ENCODE peak calls at places on chromosomes 1 and 21, in six cellular contexts. One of them, this sample, is unnamed.

GRCh38 chr1:84412316-84412942 is 14.1 kb downstream of the DNASE2B start:
- DNase-seq in esophagus squamous epithelium: no peak
- DNase-seq in prostate gland: no peak
- DNase-seq in AG04449: peak; percentile 14
- DNase-seq in mammary epithelial cell: no peak
- DNase-seq in stomach: no peak
- DNase-seq in this sample: peak; percentile 87

GRCh38 chr1:231965615-231966014 is 339.0 kb downstream of the DISC1 start:
- DNase-seq in esophagus squamous epithelium: no peak
- DNase-seq in prostate gland: no peak
- DNase-seq in AG04449: no peak
- DNase-seq in mammary epithelial cell: no peak
- DNase-seq in stomach: no peak
- DNase-seq in this sample: no peak

GRCh38 chr1:18886003-18886335 is 16.4 kb downstream of the ALDH4A1 start:
- DNase-seq in esophagus squamous epithelium: no peak
- DNase-seq in prostate gland: no peak
- DNase-seq in AG04449: no peak
- DNase-seq in mammary epithelial cell: peak; percentile 83
- DNase-seq in stomach: no peak
- DNase-seq in this sample: peak; percentile 72

GRCh38 chr1:228281631-228282328 is 73.9 kb downstream of the OBSCN start:
- DNase-seq in esophagus squamous epithelium: no peak
- DNase-seq in prostate gland: no peak
- DNase-seq in AG04449: no peak
- DNase-seq in mammary epithelial cell: no peak
- DNase-seq in stomach: peak; percentile 23
- DNase-seq in this sample: no peak

GRCh38 chr1:205301220-205301821 is 20.2 kb downstream of the NUAK2 start:
- DNase-seq in esophagus squamous epithelium: no peak
- DNase-seq in prostate gland: peak; percentile 42
- DNase-seq in AG04449: peak; percentile 92
- DNase-seq in mammary epithelial cell: peak; percentile 81
- DNase-seq in stomach: peak; percentile 87
- DNase-seq in this sample: peak; percentile 96

GRCh38 chr21:36695671-36696389 is 3.1 kb upstream of the SIM2 start:
- DNase-seq in esophagus squamous epithelium: no peak
- DNase-seq in prostate gland: no peak
- DNase-seq in AG04449: no peak
- DNase-seq in mammary epithelial cell: no peak
- DNase-seq in stomach: no peak
- DNase-seq in this sample: no peak

GRCh38 chr1:157390646-157391045 is 161.7 kb downstream of the FCRL5 start:
- DNase-seq in esophagus squamous epithelium: no peak
- DNase-seq in prostate gland: no peak
- DNase-seq in AG04449: peak; percentile 38
- DNase-seq in mammary epithelial cell: peak; percentile 60
- DNase-seq in stomach: no peak
- DNase-seq in this sample: peak; percentile 61

GRCh38 chr1:224333939-224334701 is 4.1 kb upstream of the NVL start:
- DNase-seq in esophagus squamous epithelium: no peak
- DNase-seq in prostate gland: no peak
- DNase-seq in AG04449: no peak
- DNase-seq in mammary epithelial cell: peak; percentile 37
- DNase-seq in stomach: no peak
- DNase-seq in this sample: peak; percentile 13

GRCh38 chr1:148357037-148357436 is 126.1 kb downstream of the PPIAL4G start:
- DNase-seq in esophagus squamous epithelium: no peak
- DNase-seq in prostate gland: no peak
- DNase-seq in AG04449: no peak
- DNase-seq in mammary epithelial cell: no peak
- DNase-seq in stomach: no peak
- DNase-seq in this sample: no peak

GRCh38 chr1:221741364-221741970 is 422 bp downstream of the DUSP10 start:
- DNase-seq in esophagus squamous epithelium: no peak
- DNase-seq in prostate gland: no peak
- DNase-seq in AG04449: no peak
- DNase-seq in mammary epithelial cell: no peak
- DNase-seq in stomach: no peak
- DNase-seq in this sample: no peak

GRCh38 chr21:41953831-41954653 is at the start of gene C2CD2:
- DNase-seq in esophagus squamous epithelium: no peak
- DNase-seq in prostate gland: no peak
- DNase-seq in AG04449: no peak
- DNase-seq in mammary epithelial cell: peak; percentile 50
- DNase-seq in stomach: peak; percentile 72
- DNase-seq in this sample: peak; percentile 59

GRCh38 chr1:60145746-60146145 is 72.2 kb upstream of the C1orf87 start:
- DNase-seq in esophagus squamous epithelium: no peak
- DNase-seq in prostate gland: no peak
- DNase-seq in AG04449: no peak
- DNase-seq in mammary epithelial cell: no peak
- DNase-seq in stomach: no peak
- DNase-seq in this sample: no peak

GRCh38 chr1:26677306-26678115 is 18.3 kb upstream of the ARID1A start:
- DNase-seq in esophagus squamous epithelium: no peak
- DNase-seq in prostate gland: peak; percentile 92
- DNase-seq in AG04449: no peak
- DNase-seq in mammary epithelial cell: peak; percentile 91
- DNase-seq in stomach: peak; percentile 94
- DNase-seq in this sample: peak; percentile 76

GRCh38 chr1:40092811-40093617 is 4.0 kb downstream of the PPT1 start:
- DNase-seq in esophagus squamous epithelium: no peak
- DNase-seq in prostate gland: no peak
- DNase-seq in AG04449: no peak
- DNase-seq in mammary epithelial cell: no peak
- DNase-seq in stomach: no peak
- DNase-seq in this sample: peak; percentile 3

GRCh38 chr1:40092241-40092640 is 4.8 kb downstream of the PPT1 start:
- DNase-seq in esophagus squamous epithelium: no peak
- DNase-seq in prostate gland: no peak
- DNase-seq in AG04449: no peak
- DNase-seq in mammary epithelial cell: no peak
- DNase-seq in stomach: no peak
- DNase-seq in this sample: no peak

GRCh38 chr1:40094481-40095110 is 2.5 kb downstream of the PPT1 start:
- DNase-seq in esophagus squamous epithelium: no peak
- DNase-seq in prostate gland: no peak
- DNase-seq in AG04449: no peak
- DNase-seq in mammary epithelial cell: no peak
- DNase-seq in stomach: no peak
- DNase-seq in this sample: no peak

GRCh38 chr1:40096646-40096976 is 441 bp downstream of the PPT1 start:
- DNase-seq in esophagus squamous epithelium: no peak
- DNase-seq in prostate gland: no peak
- DNase-seq in AG04449: no peak
- DNase-seq in mammary epithelial cell: no peak
- DNase-seq in stomach: no peak
- DNase-seq in this sample: no peak

GRCh38 chr1:40096977-40097782 is at the start of gene PPT1:
- DNase-seq in esophagus squamous epithelium: no peak
- DNase-seq in prostate gland: peak; percentile 75
- DNase-seq in AG04449: no peak
- DNase-seq in mammary epithelial cell: peak; percentile 71
- DNase-seq in stomach: peak; percentile 79
- DNase-seq in this sample: peak; percentile 71
- TF ChIP-seq CTCF in esophagus squamous epithelium: no peak
- TF ChIP-seq CTCF in prostate gland: peak; percentile 27
- TF ChIP-seq CTCF in AG04449: peak; percentile 17
- TF ChIP-seq CTCF in mammary epithelial cell: no peak
- TF ChIP-seq CTCF in stomach: no peak
- TF ChIP-seq CTCF in this sample: peak; percentile 19

GRCh38 chr1:31412205-31412604 is 808 bp upstream of the SERINC2 start:
- DNase-seq in esophagus squamous epithelium: no peak
- DNase-seq in prostate gland: no peak
- DNase-seq in AG04449: no peak
- DNase-seq in mammary epithelial cell: no peak
- DNase-seq in stomach: no peak
- DNase-seq in this sample: no peak
- H3K4me3 ChIP-seq in esophagus squamous epithelium: no peak overlapping the region
- H3K4me3 ChIP-seq in prostate gland: no peak overlapping the region
- H3K4me3 ChIP-seq in AG04449: no peak overlapping the region
- H3K4me3 ChIP-seq in mammary epithelial cell: no peak overlapping the region
- H3K4me3 ChIP-seq in stomach: no peak overlapping the region
- H3K4me3 ChIP-seq in this sample: no peak overlapping the region

GRCh38 chr1:29704430-29704829 is 468.1 kb downstream of the PTPRU start:
- DNase-seq in esophagus squamous epithelium: no peak
- DNase-seq in prostate gland: no peak
- DNase-seq in AG04449: no peak
- DNase-seq in mammary epithelial cell: no peak
- DNase-seq in stomach: no peak
- DNase-seq in this sample: no peak

GRCh38 chr1:29708381-29708780 is 472.1 kb downstream of the PTPRU start:
- DNase-seq in esophagus squamous epithelium: no peak
- DNase-seq in prostate gland: no peak
- DNase-seq in AG04449: no peak
- DNase-seq in mammary epithelial cell: no peak
- DNase-seq in stomach: no peak
- DNase-seq in this sample: peak; percentile 34

GRCh38 chr1:29708818-29709710 is 472.7 kb downstream of the PTPRU start:
- DNase-seq in esophagus squamous epithelium: no peak
- DNase-seq in prostate gland: peak; percentile 20
- DNase-seq in AG04449: no peak
- DNase-seq in mammary epithelial cell: peak; percentile 86
- DNase-seq in stomach: no peak
- DNase-seq in this sample: peak; percentile 94

GRCh38 chr1:29707796-29708195 is 471.5 kb downstream of the PTPRU start:
- DNase-seq in esophagus squamous epithelium: no peak
- DNase-seq in prostate gland: no peak
- DNase-seq in AG04449: no peak
- DNase-seq in mammary epithelial cell: no peak
- DNase-seq in stomach: no peak
- DNase-seq in this sample: no peak

GRCh38 chr1:29706936-29707335 is 470.6 kb downstream of the PTPRU start:
- DNase-seq in esophagus squamous epithelium: no peak
- DNase-seq in prostate gland: no peak
- DNase-seq in AG04449: no peak
- DNase-seq in mammary epithelial cell: peak; percentile 53
- DNase-seq in stomach: no peak
- DNase-seq in this sample: peak; percentile 64
- TF ChIP-seq CTCF in esophagus squamous epithelium: peak; percentile 32
- TF ChIP-seq CTCF in prostate gland: peak; percentile 34
- TF ChIP-seq CTCF in AG04449: peak; percentile 84
- TF ChIP-seq CTCF in mammary epithelial cell: peak; percentile 33
- TF ChIP-seq CTCF in stomach: no peak
- TF ChIP-seq CTCF in this sample: peak; percentile 74

DNA sequence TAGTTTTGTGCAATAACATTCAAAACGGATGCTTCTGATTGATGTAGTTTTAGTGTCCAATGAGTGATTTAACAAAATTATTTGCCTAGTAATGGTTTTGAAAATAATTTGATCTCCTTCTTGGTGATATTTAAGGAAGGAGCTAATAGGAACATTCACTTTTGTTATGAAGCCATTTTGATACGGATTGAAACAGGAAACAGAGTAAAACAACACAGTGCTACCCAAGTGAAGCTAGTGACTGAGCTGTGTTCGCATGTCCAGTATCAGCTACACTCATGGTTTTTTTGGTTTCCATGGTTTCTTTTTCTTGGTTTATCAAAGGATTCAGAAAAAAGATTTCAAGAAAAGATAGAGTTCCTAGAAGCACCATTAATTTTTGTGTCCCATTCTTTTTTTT is 40.1 kb upstream of the PLEKHO1 start:
- DNase-seq in esophagus squamous epithelium: no peak
- DNase-seq in prostate gland: no peak
- DNase-seq in AG04449: no peak
- DNase-seq in mammary epithelial cell: no peak
- DNase-seq in stomach: no peak
- DNase-seq in this sample: no peak
- H3K4me3 ChIP-seq in esophagus squamous epithelium: no peak overlapping the region
- H3K4me3 ChIP-seq in prostate gland: no peak overlapping the region
- H3K4me3 ChIP-seq in AG04449: no peak overlapping the region
- H3K4me3 ChIP-seq in mammary epithelial cell: no peak overlapping the region
- H3K4me3 ChIP-seq in stomach: no peak overlapping the region
- H3K4me3 ChIP-seq in this sample: no peak overlapping the region

GRCh38 chr1:183472488-183473285 is at the start of gene SMG7:
- DNase-seq in esophagus squamous epithelium: peak; percentile 56
- DNase-seq in prostate gland: peak; percentile 23
- DNase-seq in AG04449: no peak
- DNase-seq in mammary epithelial cell: peak; percentile 33
- DNase-seq in stomach: peak; percentile 40
- DNase-seq in this sample: no peak

GRCh38 chr1:183470961-183471747 is 1.1 kb upstream of the SMG7 start:
- DNase-seq in esophagus squamous epithelium: peak; percentile 47
- DNase-seq in prostate gland: peak; percentile 52
- DNase-seq in AG04449: no peak
- DNase-seq in mammary epithelial cell: peak; percentile 79
- DNase-seq in stomach: peak; percentile 71
- DNase-seq in this sample: peak; percentile 81

GRCh38 chr1:183470147-183470960 is 1.9 kb upstream of the SMG7 start:
- DNase-seq in esophagus squamous epithelium: peak; percentile 35
- DNase-seq in prostate gland: peak; percentile 75
- DNase-seq in AG04449: no peak
- DNase-seq in mammary epithelial cell: peak; percentile 78
- DNase-seq in stomach: peak; percentile 86
- DNase-seq in this sample: peak; percentile 77

GRCh38 chr1:183473286-183473536 is 912 bp downstream of the SMG7 start:
- DNase-seq in esophagus squamous epithelium: no peak
- DNase-seq in prostate gland: no peak
- DNase-seq in AG04449: no peak
- DNase-seq in mammary epithelial cell: peak; percentile 21
- DNase-seq in stomach: no peak
- DNase-seq in this sample: no peak

DNA sequence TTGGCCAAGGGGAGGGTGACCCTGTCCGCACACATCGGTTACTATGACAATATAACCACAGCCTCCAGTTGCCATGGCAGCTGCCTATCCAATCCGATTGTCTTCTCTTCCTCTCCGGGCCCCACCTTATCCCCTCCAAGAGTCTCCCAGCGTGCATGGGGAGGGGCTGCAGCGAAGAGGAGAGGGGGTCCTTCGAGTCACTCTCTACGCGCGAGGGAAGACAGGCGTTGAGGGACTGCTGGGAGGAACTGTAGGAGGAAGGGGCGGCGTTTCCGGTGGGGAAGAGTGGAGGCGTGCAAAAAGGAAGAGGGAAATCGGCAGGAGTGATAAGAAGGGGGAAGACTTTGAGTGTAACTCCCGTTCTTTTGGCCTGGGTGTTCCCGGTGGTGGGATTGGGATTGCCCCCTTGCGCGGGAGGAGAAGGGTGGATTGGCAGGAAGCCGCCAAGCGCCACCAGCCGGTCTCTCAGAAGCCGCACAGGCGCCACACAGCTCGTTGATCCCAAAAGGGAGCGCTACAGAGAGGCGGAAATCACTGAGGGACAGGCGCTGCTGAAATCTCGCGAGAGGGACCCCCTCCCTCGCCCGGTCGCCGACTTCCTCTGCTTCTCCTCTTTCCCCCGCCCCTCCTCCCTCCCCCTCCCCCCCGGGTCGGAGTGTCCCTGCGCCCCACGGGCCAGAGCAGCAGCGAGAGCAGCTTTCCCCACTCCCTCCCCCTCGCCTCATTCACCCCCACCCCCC is 381 bp upstream of the SMG7 start:
- DNase-seq in esophagus squamous epithelium: peak; percentile 90
- DNase-seq in prostate gland: peak; percentile 97
- DNase-seq in AG04449: peak; percentile 92
- DNase-seq in mammary epithelial cell: peak; percentile 96
- DNase-seq in stomach: peak; percentile 94
- DNase-seq in this sample: peak; percentile 99
- TF ChIP-seq CTCF in esophagus squamous epithelium: peak; percentile 8
- TF ChIP-seq CTCF in prostate gland: peak; percentile 5
- TF ChIP-seq CTCF in AG04449: peak; percentile 4
- TF ChIP-seq CTCF in mammary epithelial cell: no peak
- TF ChIP-seq CTCF in stomach: no peak
- TF ChIP-seq CTCF in this sample: no peak